ENCODE peak calls at places on chromosome 3, in four cellular contexts. One of them, this sample, is unnamed.

GRCh38 chr3:122273498-122273897 is 51.5 kb upstream of the CSTA start:
- DNase-seq in astrocyte: no peak
- DNase-seq in NCI-H2029: no peak
- DNase-seq in anterior cingulate cortex: no peak
- DNase-seq in this sample: no peak

GRCh38 chr3:101072299-101072698 is 79.1 kb upstream of the ABI3BP start:
- DNase-seq in astrocyte: peak
- DNase-seq in NCI-H2029: no peak
- DNase-seq in anterior cingulate cortex: no peak
- DNase-seq in this sample: no peak

GRCh38 chr3:187591051-187591450 is 79.1 kb downstream of the SST start:
- DNase-seq in astrocyte: no peak
- DNase-seq in NCI-H2029: no peak
- DNase-seq in anterior cingulate cortex: no peak
- DNase-seq in this sample: no peak

GRCh38 chr3:27326211-27326948 is 42.8 kb downstream of the NEK10 start:
- DNase-seq in astrocyte: peak
- DNase-seq in NCI-H2029: no peak
- DNase-seq in anterior cingulate cortex: no peak
- DNase-seq in this sample: peak

GRCh38 chr3:161559177-161559998 is 62.8 kb downstream of the OTOL1 start:
- DNase-seq in astrocyte: peak
- DNase-seq in NCI-H2029: peak
- DNase-seq in anterior cingulate cortex: no peak
- DNase-seq in this sample: peak

GRCh38 chr3:58072046-58072445 is 63.8 kb downstream of the FLNB start:
- DNase-seq in astrocyte: peak
- DNase-seq in NCI-H2029: no peak
- DNase-seq in anterior cingulate cortex: no peak
- DNase-seq in this sample: peak

GRCh38 chr3:24388611-24389010 is 106.0 kb downstream of the THRB start:
- DNase-seq in astrocyte: no peak
- DNase-seq in NCI-H2029: no peak
- DNase-seq in anterior cingulate cortex: no peak
- DNase-seq in this sample: peak

GRCh38 chr3:129246636-129247035 is 2.8 kb upstream of the COPG1 start:
- DNase-seq in astrocyte: no peak
- DNase-seq in NCI-H2029: no peak
- DNase-seq in anterior cingulate cortex: no peak
- DNase-seq in this sample: no peak

GRCh38 chr3:186990878-186991308 is 60.6 kb downstream of the ST6GAL1 start:
- DNase-seq in astrocyte: peak
- DNase-seq in NCI-H2029: no peak
- DNase-seq in anterior cingulate cortex: no peak
- DNase-seq in this sample: no peak